ENCODE peak calls at places on chromosomes 16 and 17, in eight cellular contexts. G is heart left ventricle, J is ovary, Z is brain microvascular endothelial cell, K is hepatocyte, S is psoas muscle, Q is cardiac muscle cell, U is foreskin keratinocyte. L is an unnamed sample.

GRCh38 chr16:9007177-9007794 is 43.6 kb upstream of the USP7 start:
- DNase-seq in G (no peak), J (no peak), Z (peak), K (no peak), S (no peak), Q (no peak), U (no peak), L (no peak)

GRCh38 chr17:55356440-55357328 is 65.0 kb downstream of the MMD start:
- DNase-seq in G (peak), J (peak), Z (peak), K (peak), S (no peak), Q (peak), U (peak), L (no peak)

GRCh38 chr17:1390422-1391367 is 9.3 kb downstream of the YWHAE start:
- DNase-seq in G (no peak), J (no peak), Z (no peak), K (no peak), S (no peak), Q (peak), U (no peak), L (no peak)

GRCh38 chr17:48215583-48216139 is 108.1 kb downstream of the SNX11 start:
- DNase-seq in G (no peak), J (no peak), Z (peak), K (peak), S (no peak), Q (no peak), U (peak), L (no peak)

GRCh38 chr17:82930924-82931695 is 91.3 kb upstream of the ZNF750 start:
- DNase-seq in G (no peak), J (peak), Z (no peak), K (no peak), S (peak), Q (no peak), U (no peak), L (peak)

GRCh38 chr16:67884-68789 is 4.3 kb downstream of the RHBDF1 start:
- DNase-seq in G (peak), J (no peak), Z (no peak), K (no peak), S (peak), Q (no peak), U (no peak), L (no peak)

GRCh38 chr16:68298907-68299515 is 11.7 kb downstream of the SLC7A6OS start:
- DNase-seq in G (peak), J (peak), Z (peak), K (peak), S (peak), Q (no peak), U (peak), L (no peak)

GRCh38 chr17:7043544-7044268 is at the start of gene SLC16A11:
- DNase-seq in G (peak), J (no peak), Z (no peak), K (peak), S (peak), Q (no peak), U (no peak), L (no peak)

GRCh38 chr16:49921791-49922456 is 66.0 kb upstream of the ZNF423 start:
- DNase-seq in G (peak), J (peak), Z (peak), K (peak), S (peak), Q (peak), U (no peak), L (no peak)

GRCh38 chr16:47970291-47970931 is 185.4 kb downstream of the ABCC12 start:
- DNase-seq in G (no peak), J (no peak), Z (peak), K (peak), S (no peak), Q (peak), U (peak), L (no peak)

GRCh38 chr16:73025111-73025505 is 22.8 kb downstream of the ZFHX3 start:
- DNase-seq in G (no peak), J (no peak), Z (no peak), K (no peak), S (no peak), Q (no peak), U (no peak), L (no peak)

GRCh38 chr16:89549007-89549700 is 11.3 kb upstream of the RPL13 start:
- DNase-seq in G (no peak), J (no peak), Z (no peak), K (no peak), S (no peak), Q (no peak), U (no peak), L (no peak)

GRCh38 chr17:55377885-55378284 is 43.8 kb downstream of the MMD start:
- DNase-seq in G (no peak), J (no peak), Z (no peak), K (no peak), S (no peak), Q (no peak), U (no peak), L (no peak)

GRCh38 chr17:42744283-42744805 is 496 bp downstream of the EZH1 start:
- DNase-seq in G (peak), J (peak), Z (no peak), K (peak), S (peak), Q (peak), U (peak), L (peak)
- TF ChIP-seq CTCF in G (no peak), J (no peak), Z (no peak), K (no peak), S (no peak), Q (peak), U (no peak), L (peak)

GRCh38 chr17:4719684-4720221 is 9.3 kb downstream of the ARRB2 start:
- DNase-seq in G (no peak), J (no peak), Z (peak), K (peak), S (no peak), Q (no peak), U (no peak), L (no peak)
- H3K27ac ChIP-seq in G (no peak), J (no peak), Z (no peak), K (peak), S (no peak), Q (no peak), U (no peak), L (no peak)

DNA sequence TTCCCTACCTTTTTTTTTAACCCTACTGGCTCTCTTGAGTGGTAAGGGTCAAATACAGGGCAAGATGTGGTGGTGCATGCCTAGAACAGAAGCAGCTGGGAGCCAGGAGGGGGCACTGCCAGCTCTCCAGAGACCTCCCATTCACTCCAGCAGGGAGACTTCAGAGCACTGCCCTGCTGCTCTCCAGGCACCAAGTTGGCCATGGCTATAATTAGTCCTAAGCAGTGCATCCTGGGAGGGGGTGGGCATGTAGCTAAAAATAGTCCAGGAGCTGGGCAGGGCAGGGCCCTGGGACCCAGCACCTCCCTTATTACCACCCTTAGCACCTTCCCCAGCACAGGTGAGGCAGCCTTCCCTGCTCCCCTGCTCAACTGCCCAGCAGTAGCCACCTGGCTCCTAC is 3.5 kb downstream of the CORO6 start:
- DNase-seq in G (peak), J (no peak), Z (no peak), K (no peak), S (peak), Q (peak), U (peak), L (no peak)
- TF ChIP-seq CTCF in G (peak), J (no peak), Z (peak), K (no peak), S (peak), Q (peak), U (peak), L (no peak)

DNA sequence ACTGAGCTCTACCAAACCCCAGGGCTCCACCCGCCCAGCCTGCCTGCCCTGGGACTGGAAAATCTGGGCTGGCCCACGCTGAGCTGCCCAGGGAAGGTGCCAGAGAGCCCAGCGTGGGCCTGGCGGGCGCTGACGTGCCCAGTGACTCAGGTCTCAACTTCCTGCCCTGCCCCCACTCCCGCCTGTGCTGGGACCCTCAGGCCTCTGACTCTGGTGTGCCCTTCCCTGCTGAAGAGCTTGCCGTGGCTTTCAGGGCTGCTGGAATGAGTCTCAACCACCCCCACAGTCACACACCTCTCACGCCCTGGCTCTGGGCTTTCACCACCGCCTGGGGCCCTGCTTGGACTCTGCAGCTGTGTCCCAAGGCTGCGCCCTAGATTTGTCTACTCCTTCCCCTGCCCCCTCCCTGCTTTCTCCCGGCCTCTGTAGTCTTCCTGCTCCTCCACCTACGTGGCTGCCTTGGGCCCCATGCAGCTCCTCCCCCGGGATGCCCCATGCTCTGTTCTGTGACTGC is 10.4 kb downstream of the LLGL1 start:
- DNase-seq in G (no peak), J (no peak), Z (peak), K (no peak), S (no peak), Q (no peak), U (peak), L (peak)
- H3K27ac ChIP-seq in G (no peak), J (no peak), Z (peak), K (no peak), S (no peak), Q (no peak), U (no peak), L (peak)

GRCh38 chr17:78175643-78175981 is 7.2 kb downstream of the SYNGR2 start:
- DNase-seq in G (no peak), J (no peak), Z (no peak), K (no peak), S (no peak), Q (no peak), U (no peak), L (no peak)

GRCh38 chr17:78172284-78173024 is 4.1 kb downstream of the SYNGR2 start:
- DNase-seq in G (peak), J (peak), Z (no peak), K (no peak), S (peak), Q (peak), U (no peak), L (no peak)

GRCh38 chr17:78174870-78175642 is 6.7 kb downstream of the SYNGR2 start:
- DNase-seq in G (no peak), J (peak), Z (no peak), K (no peak), S (peak), Q (no peak), U (no peak), L (no peak)

GRCh38 chr17:78173025-78173715 is 4.8 kb downstream of the SYNGR2 start:
- DNase-seq in G (no peak), J (no peak), Z (no peak), K (no peak), S (no peak), Q (peak), U (no peak), L (no peak)

DNA sequence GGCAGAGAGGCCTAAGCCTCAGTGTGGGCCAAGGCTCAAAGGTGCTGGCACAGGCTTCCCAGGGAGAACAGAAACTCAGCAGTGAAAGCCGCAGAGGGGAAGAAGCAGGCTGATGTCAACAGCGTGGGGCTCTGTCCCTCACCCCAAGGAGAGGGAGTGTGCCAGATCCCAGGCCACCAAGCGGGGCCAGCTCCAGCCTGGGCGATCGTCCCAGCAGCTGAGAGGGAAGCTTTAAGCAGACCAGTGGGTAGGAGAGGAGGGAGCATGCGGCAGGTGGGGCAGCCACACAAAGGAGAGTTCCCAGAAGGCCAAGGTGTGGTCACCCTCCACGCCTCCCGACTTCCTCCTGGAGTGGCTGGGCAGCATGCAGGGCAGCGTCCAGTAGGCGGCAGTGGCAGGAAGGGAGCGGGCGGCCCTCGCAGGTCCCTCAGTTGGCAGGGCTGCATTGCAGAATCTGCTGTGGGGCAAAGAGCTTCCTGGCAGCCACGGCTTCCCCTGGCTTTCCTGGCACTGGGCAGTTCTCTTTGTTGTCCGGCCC is 6.0 kb downstream of the SYNGR2 start:
- DNase-seq in G (peak), J (peak), Z (no peak), K (no peak), S (peak), Q (no peak), U (no peak), L (no peak)
- TF ChIP-seq CTCF in G (peak), J (peak), Z (no peak), K (no peak), S (peak), Q (no peak), U (no peak), L (no peak)

GRCh38 chr17:67420994-67421393 is 43.9 kb downstream of the PITPNC1 start:
- DNase-seq in G (no peak), J (no peak), Z (no peak), K (no peak), S (no peak), Q (no peak), U (no peak), L (no peak)

GRCh38 chr17:67422887-67423286 is 45.8 kb downstream of the PITPNC1 start:
- DNase-seq in G (no peak), J (no peak), Z (no peak), K (no peak), S (no peak), Q (no peak), U (peak), L (no peak)

GRCh38 chr17:67421869-67422273 is 44.8 kb downstream of the PITPNC1 start:
- DNase-seq in G (no peak), J (no peak), Z (peak), K (no peak), S (no peak), Q (no peak), U (peak), L (peak)

GRCh38 chr17:67427410-67427809 is 50.3 kb downstream of the PITPNC1 start:
- DNase-seq in G (no peak), J (no peak), Z (no peak), K (no peak), S (no peak), Q (no peak), U (no peak), L (no peak)

DNA sequence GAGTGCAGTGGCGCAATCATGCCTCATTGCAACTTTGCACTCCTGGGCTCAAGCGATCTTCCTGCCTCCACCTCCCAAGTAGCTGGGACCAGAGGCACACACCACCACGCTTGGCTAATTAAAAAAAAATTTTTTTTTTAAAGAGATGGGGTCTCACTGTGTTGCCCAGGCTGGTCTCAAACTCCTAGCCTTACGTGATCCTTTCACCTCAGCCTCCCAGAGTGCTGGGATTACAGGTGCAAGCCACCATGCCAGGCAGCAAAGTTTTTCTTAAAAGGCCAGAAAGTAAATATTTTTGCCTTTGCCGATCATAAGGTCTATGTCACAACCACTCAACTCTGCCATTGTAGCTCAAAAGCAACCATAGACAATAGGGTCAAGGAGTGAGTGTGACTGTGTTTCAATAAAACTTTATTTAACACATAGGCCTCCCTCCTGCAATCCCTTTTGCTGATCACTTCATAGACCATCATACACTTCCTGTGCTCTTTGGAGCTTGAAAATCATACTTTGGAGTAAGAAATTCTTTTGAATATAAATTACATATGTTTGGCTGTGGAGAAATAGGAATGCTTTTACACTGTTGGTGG is 48.6 kb downstream of the PITPNC1 start:
- DNase-seq in G (no peak), J (no peak), Z (no peak), K (no peak), S (no peak), Q (no peak), U (no peak), L (no peak)
- H3K27ac ChIP-seq in G (no peak), J (no peak), Z (no peak), K (no peak), S (no peak), Q (no peak), U (peak), L (peak)

DNA sequence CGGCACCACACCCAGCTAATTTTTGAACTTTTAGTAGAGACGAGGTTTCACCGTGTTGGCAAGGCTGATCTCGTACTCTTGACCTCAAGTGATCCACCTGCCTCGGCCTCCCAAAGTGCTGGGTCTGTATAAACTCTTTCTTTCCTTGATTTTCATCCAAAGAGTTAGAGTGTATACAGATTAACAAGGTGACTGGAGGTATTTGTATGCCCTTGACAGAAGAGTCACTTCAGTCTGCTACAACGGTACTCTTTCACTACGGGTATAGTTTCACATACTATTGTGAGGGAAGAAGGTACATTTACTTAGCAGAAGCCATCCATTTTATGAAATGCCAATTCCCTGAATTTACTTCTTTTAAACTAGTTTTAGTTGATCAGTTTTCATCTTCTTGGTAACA is 32.5 kb downstream of the PPM1E start:
- DNase-seq in G (no peak), J (no peak), Z (no peak), K (no peak), S (no peak), Q (no peak), U (no peak), L (no peak)
- TF ChIP-seq CTCF in G (no peak), J (no peak), Z (no peak), K (no peak), S (no peak), Q (no peak), U (no peak), L (no peak)

GRCh38 chr17:74072340-74072739 is 131.1 kb upstream of the RPL38 start:
- DNase-seq in G (no peak), J (no peak), Z (no peak), K (no peak), S (no peak), Q (no peak), U (no peak), L (no peak)
- H3K27ac ChIP-seq in G (no peak), J (no peak), Z (no peak), K (no peak), S (no peak), Q (no peak), U (no peak), L (no peak)

DNA sequence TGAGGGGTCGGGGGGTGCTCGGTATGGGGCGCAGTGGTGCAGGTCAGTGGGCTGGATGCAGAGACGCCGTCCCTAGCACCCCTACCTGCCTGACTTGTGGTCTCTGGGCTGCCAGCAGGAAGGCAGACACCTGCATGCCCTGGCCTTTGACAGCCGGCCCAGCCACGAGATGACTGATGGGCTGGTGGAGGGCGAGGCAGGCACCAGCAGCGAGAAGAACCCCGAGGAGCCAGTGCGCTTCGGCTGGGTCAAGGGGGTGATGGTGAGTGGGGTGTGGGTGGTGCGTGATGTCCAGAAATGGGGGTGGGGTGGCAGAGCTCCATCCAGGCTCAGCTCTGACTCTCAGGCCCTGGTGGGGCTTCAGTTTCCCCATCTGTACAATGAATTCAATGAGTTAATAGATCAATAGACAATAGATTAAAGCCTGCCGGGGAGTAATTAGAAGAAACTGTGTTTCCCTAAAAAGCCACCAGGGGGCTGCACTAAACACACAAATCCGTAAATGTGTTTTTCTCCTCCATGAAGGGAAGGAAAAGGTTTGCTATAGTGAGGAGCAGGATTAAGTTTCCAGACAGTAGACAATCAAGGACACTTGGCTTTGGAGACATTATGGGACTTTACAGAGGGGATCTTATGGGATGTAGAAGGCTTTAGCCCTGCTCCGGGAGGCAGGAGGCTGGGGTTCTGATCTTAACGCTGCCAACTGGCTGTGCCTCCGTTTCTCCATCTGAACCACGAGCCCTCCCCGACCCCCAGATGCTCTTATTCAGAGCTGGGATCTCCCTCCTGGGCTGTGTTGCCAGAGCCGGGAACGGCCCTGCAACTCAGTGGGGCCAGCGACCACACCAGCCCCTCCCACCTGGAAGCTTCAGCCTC is 2.2 kb downstream of the SLC12A3 start:
- DNase-seq in G (no peak), J (peak), Z (peak), K (peak), S (no peak), Q (peak), U (no peak), L (no peak)
- TF ChIP-seq CTCF in G (peak), J (peak), Z (peak), K (peak), S (peak), Q (peak), U (peak), L (peak)

GRCh38 chr17:17413215-17413792 is 63.5 kb upstream of the MED9 start:
- DNase-seq in G (no peak), J (no peak), Z (no peak), K (no peak), S (no peak), Q (no peak), U (peak), L (no peak)

GRCh38 chr17:17413821-17414220 is 63.0 kb upstream of the MED9 start:
- DNase-seq in G (no peak), J (no peak), Z (no peak), K (no peak), S (peak), Q (no peak), U (peak), L (no peak)

GRCh38 chr17:17416007-17416399 is 60.8 kb upstream of the MED9 start:
- DNase-seq in G (no peak), J (no peak), Z (peak), K (peak), S (no peak), Q (peak), U (peak), L (no peak)

GRCh38 chr17:17415006-17415405 is 61.8 kb upstream of the MED9 start:
- DNase-seq in G (no peak), J (no peak), Z (no peak), K (no peak), S (no peak), Q (no peak), U (no peak), L (no peak)

GRCh38 chr17:17414316-17414937 is 62.4 kb upstream of the MED9 start:
- DNase-seq in G (peak), J (no peak), Z (no peak), K (no peak), S (peak), Q (no peak), U (peak), L (no peak)
- H3K27ac ChIP-seq in G (no peak), J (no peak), Z (no peak), K (no peak), S (peak), Q (no peak), U (peak), L (no peak)

L was measured in RWPE2.